ENCODE peak calls at places on chromosomes 5 and 9, in eight cellular contexts. One of them, this sample, is unnamed.

GRCh38 chr5:127988149-127988755 is 95.3 kb upstream of the SLC12A2 start:
- DNase-seq in activated naive CD4-positive, alpha-beta T cell treated with Interleukin-2 at 50 U/mL for 16 hours: no peak
- DNase-seq in B cell: no peak
- DNase-seq in NCI-H82: peak; percentile 44
- DNase-seq in iris pigment epithelial cell: peak; percentile 96
- DNase-seq in ecto neural progenitor cell: no peak
- DNase-seq in NCI-H524: peak; percentile 10
- DNase-seq in aorta: no peak
- DNase-seq in this sample: peak; percentile 91

GRCh38 chr5:146365618-146366017 is 27.0 kb downstream of the POU4F3 start:
- DNase-seq in activated naive CD4-positive, alpha-beta T cell treated with Interleukin-2 at 50 U/mL for 16 hours: no peak
- DNase-seq in B cell: no peak
- DNase-seq in NCI-H82: no peak
- DNase-seq in iris pigment epithelial cell: no peak
- DNase-seq in ecto neural progenitor cell: no peak
- DNase-seq in NCI-H524: no peak
- DNase-seq in aorta: no peak
- DNase-seq in this sample: no peak

GRCh38 chr5:32251864-32252458 is 60.8 kb downstream of the MTMR12 start:
- DNase-seq in activated naive CD4-positive, alpha-beta T cell treated with Interleukin-2 at 50 U/mL for 16 hours: no peak
- DNase-seq in B cell: no peak
- DNase-seq in NCI-H82: no peak
- DNase-seq in iris pigment epithelial cell: peak; percentile 31
- DNase-seq in ecto neural progenitor cell: no peak
- DNase-seq in NCI-H524: no peak
- DNase-seq in aorta: no peak
- DNase-seq in this sample: no peak

GRCh38 chr5:54317511-54318260 is 7.3 kb upstream of the ARL15 start:
- DNase-seq in activated naive CD4-positive, alpha-beta T cell treated with Interleukin-2 at 50 U/mL for 16 hours: no peak
- DNase-seq in B cell: no peak
- DNase-seq in NCI-H82: peak; percentile 4
- DNase-seq in iris pigment epithelial cell: peak; percentile 11
- DNase-seq in ecto neural progenitor cell: no peak
- DNase-seq in NCI-H524: no peak
- DNase-seq in aorta: no peak
- DNase-seq in this sample: peak; percentile 63

GRCh38 chr9:93084471-93084881 is 11.5 kb upstream of the CARD19 start:
- DNase-seq in activated naive CD4-positive, alpha-beta T cell treated with Interleukin-2 at 50 U/mL for 16 hours: no peak
- DNase-seq in B cell: peak; percentile 8
- DNase-seq in NCI-H82: no peak
- DNase-seq in iris pigment epithelial cell: no peak
- DNase-seq in ecto neural progenitor cell: no peak
- DNase-seq in NCI-H524: no peak
- DNase-seq in aorta: peak; percentile 35
- DNase-seq in this sample: no peak

GRCh38 chr9:5652810-5653209 is 23.9 kb downstream of the RIC1 start:
- DNase-seq in activated naive CD4-positive, alpha-beta T cell treated with Interleukin-2 at 50 U/mL for 16 hours: no peak
- DNase-seq in B cell: no peak
- DNase-seq in NCI-H82: no peak
- DNase-seq in iris pigment epithelial cell: no peak
- DNase-seq in ecto neural progenitor cell: no peak
- DNase-seq in NCI-H524: no peak
- DNase-seq in aorta: no peak
- DNase-seq in this sample: no peak

GRCh38 chr5:10675177-10675700 is 85.8 kb downstream of the DAP start:
- DNase-seq in activated naive CD4-positive, alpha-beta T cell treated with Interleukin-2 at 50 U/mL for 16 hours: no peak
- DNase-seq in B cell: no peak
- DNase-seq in NCI-H82: peak; percentile 6
- DNase-seq in iris pigment epithelial cell: no peak
- DNase-seq in ecto neural progenitor cell: no peak
- DNase-seq in NCI-H524: peak; percentile 28
- DNase-seq in aorta: no peak
- DNase-seq in this sample: no peak

GRCh38 chr9:127876764-127877562 is 512 bp downstream of the AK1 start:
- DNase-seq in activated naive CD4-positive, alpha-beta T cell treated with Interleukin-2 at 50 U/mL for 16 hours: no peak
- DNase-seq in B cell: no peak
- DNase-seq in NCI-H82: peak; percentile 18
- DNase-seq in iris pigment epithelial cell: no peak
- DNase-seq in ecto neural progenitor cell: no peak
- DNase-seq in NCI-H524: peak; percentile 33
- DNase-seq in aorta: no peak
- DNase-seq in this sample: no peak

GRCh38 chr5:148730955-148731898 is 76.9 kb upstream of the HTR4 start:
- DNase-seq in activated naive CD4-positive, alpha-beta T cell treated with Interleukin-2 at 50 U/mL for 16 hours: peak; percentile 63
- DNase-seq in B cell: no peak
- DNase-seq in NCI-H82: peak; percentile 86
- DNase-seq in iris pigment epithelial cell: peak; percentile 84
- DNase-seq in ecto neural progenitor cell: peak; percentile 60
- DNase-seq in NCI-H524: peak; percentile 82
- DNase-seq in aorta: peak; percentile 79
- DNase-seq in this sample: peak; percentile 83